ENCODE peak calls at places on chromosomes 16 and 17, in four cellular contexts. K, O, P and B are unnamed samples. For H3K4me1, the result is how much of the 10 kb centered on the place peaks cover.

GRCh38 chr16:2498531-2499253 is 15.1 kb upstream of the ATP6V0C start:
- DNase-seq in P (no peak), O (no peak), K (no peak), B (peak)

GRCh38 chr17:55722742-55723487 is at the start of gene TMEM100:
- DNase-seq in K (no peak), O (no peak), P (no peak), B (no peak)

GRCh38 chr17:75842963-75843576 is 1.1 kb downstream of the UNC13D start:
- DNase-seq in P (no peak), K (no peak), O (peak), B (no peak)

GRCh38 chr17:28481081-28481571 is 7.7 kb downstream of the SLC13A2 start:
- DNase-seq in O (no peak), K (no peak), P (no peak), B (peak)

GRCh38 chr17:57925361-57925990 is 29.7 kb downstream of the CUEDC1 start:
- DNase-seq in O (no peak), P (no peak), K (no peak), B (peak)

GRCh38 chr17:51165680-51166197 is 472 bp upstream of the NME2 start:
- DNase-seq in P (no peak), O (no peak), K (peak), B (no peak)

GRCh38 chr16:54454616-54455015 is 168.0 kb upstream of the IRX3 start:
- DNase-seq in O (no peak), K (no peak), P (no peak), B (no peak)

GRCh38 chr16:50133214-50133613 is 19.9 kb upstream of the TENT4B start:
- DNase-seq in K (no peak), O (no peak), P (no peak), B (no peak)

GRCh38 chr17:7992516-7992915 is 9.9 kb upstream of the GUCY2D start:
- DNase-seq in P (no peak), O (no peak), K (no peak), B (no peak)

GRCh38 chr17:3036800-3037199 is 26.6 kb downstream of the OR1D5 start:
- DNase-seq in K (no peak), O (peak), P (no peak), B (no peak)

GRCh38 chr16:7303677-7304200 is 28.9 kb upstream of the RBFOX1 start:
- DNase-seq in O (no peak), K (no peak), P (no peak), B (no peak)

GRCh38 chr16:85052536-85052935 is 24.9 kb downstream of the KIAA0513 start:
- DNase-seq in K (no peak), O (no peak), P (no peak), B (no peak)

GRCh38 chr16:80656731-80657150 is 115.9 kb downstream of the DYNLRB2 start:
- DNase-seq in P (no peak), O (no peak), K (no peak), B (no peak)

GRCh38 chr16:35409503-35409902 is 1950.1 kb downstream of the TP53TG3F start:
- DNase-seq in P (no peak), K (no peak), O (no peak), B (no peak)

GRCh38 chr17:6914711-6915110 is 81.1 kb upstream of the ALOX12 start:
- DNase-seq in P (no peak), O (no peak), K (no peak), B (peak)

GRCh38 chr16:60151987-60152386 is 1417.9 kb upstream of the GOT2 start:
- DNase-seq in O (no peak), P (peak), K (no peak), B (no peak)

GRCh38 chr17:36627101-36627500 is 25.7 kb downstream of the MRM1 start:
- DNase-seq in P (no peak), O (no peak), K (no peak), B (no peak)

GRCh38 chr16:66359811-66360608 is 6.5 kb upstream of the CDH5 start:
- DNase-seq in O (no peak), K (no peak), P (no peak), B (peak)

GRCh38 chr17:48483004-48483403 is 47.8 kb downstream of the HOXB1 start:
- DNase-seq in O (no peak), K (no peak), P (no peak), B (no peak)

GRCh38 chr17:34168989-34169388 is 86.1 kb upstream of the CCL2 start:
- DNase-seq in K (no peak), O (no peak), P (no peak), B (no peak)

GRCh38 chr16:19410435-19411153 is 7.1 kb upstream of the TMC5 start:
- DNase-seq in K (peak), P (no peak), O (peak), B (peak)

GRCh38 chr16:79897444-79898146 is 297.1 kb upstream of the MAF start:
- DNase-seq in K (peak), P (peak), O (no peak), B (no peak)

GRCh38 chr16:29029168-29029994 is 44.5 kb downstream of the LAT start:
- DNase-seq in P (no peak), O (peak), K (no peak), B (no peak)

GRCh38 chr16:9072806-9073341 is 18.6 kb upstream of the HAPSTR1 start:
- DNase-seq in P (no peak), O (no peak), K (no peak), B (no peak)

DNA sequence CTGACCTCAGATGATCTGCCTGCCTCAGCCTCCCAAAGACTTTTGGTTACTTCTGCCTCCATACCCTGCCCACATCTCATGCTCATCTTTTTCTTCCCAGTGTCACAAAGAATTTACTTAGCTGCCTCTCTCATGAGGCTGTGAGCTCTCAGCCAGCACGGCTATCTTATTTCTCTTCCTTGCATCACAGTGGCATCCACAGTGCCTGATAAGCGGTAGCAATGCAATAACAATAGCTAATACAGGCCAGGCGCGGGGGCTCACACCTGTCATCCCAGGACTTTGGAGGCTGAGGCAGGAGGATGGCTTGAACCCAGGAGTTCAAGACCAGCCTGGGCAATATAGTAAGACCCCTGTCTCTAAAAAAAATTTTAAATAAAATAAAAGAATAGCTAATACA is 15.5 kb upstream of the MARVELD3 start:
- DNase-seq in P (no peak), K (no peak), O (peak), B (no peak)
- TF ChIP-seq CTCF in P (no peak), K (no peak), O (no peak), B (no peak)

DNA sequence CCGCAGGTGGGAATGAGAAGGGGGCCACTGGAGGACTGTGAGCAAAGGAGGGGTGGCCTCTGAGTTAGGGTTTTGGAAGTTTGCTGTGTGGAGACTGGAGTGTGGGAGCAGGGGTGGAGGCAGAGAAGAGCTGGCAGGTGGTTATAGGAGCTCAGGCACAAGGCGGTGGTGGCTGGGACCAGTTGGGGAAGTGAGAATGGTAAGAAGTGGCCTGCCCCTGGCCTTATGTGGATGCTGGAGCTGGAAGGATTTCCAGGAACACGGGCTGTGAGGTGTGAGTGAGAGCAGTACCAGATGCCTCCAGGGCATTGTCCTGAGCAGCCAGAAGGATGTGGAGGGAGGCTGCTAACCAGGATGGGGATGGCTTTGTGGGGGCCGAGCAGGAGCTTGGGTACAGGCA is 277.2 kb downstream of the SNX29 start:
- DNase-seq in K (no peak), P (no peak), O (no peak), B (no peak)
- TF ChIP-seq POLR2A in K (no peak), P (no peak), O (no peak), B (no peak)

DNA sequence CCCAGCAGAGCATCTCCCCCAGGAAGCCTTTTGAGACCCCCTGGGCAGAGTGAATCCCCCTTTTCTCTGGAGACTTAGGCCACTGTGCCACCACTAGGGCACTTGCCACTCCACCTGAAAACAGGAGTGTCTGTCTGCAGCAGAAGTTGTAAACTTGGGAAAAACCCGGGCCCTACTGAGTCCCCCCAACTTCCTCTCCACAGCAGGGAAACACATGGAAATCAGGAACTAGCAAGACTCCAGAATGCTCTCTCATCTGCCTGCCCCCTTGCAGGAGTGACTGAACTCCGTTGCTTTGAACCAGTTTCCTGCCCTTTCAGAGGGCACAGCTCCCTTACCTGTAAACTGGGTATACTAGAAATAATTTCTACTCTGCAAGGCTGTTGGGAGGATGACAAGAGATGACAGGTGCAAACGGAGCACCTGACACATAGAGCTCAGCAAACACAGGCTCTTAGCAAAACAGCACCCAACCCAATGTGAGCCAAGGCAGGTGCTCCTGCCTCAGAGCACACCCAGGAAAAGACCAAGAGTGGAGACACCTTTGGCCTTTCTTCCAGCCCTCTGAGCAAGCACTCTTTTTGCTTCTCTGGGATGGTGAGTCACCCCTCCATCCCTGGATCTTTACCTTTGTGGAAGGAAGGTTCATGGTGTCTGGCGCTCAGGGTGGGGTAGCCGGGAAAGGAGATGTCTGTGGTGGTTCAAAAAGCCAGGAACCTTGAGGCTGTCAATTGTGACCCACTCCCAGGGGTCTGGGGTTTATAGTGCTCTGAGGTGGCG is at the start of gene HCRT:
- DNase-seq in O (no peak), K (no peak), P (no peak), B (no peak)
- H3K4me1 ChIP-seq in O (under half), K (under half), P (under half), B (under half)

DNA sequence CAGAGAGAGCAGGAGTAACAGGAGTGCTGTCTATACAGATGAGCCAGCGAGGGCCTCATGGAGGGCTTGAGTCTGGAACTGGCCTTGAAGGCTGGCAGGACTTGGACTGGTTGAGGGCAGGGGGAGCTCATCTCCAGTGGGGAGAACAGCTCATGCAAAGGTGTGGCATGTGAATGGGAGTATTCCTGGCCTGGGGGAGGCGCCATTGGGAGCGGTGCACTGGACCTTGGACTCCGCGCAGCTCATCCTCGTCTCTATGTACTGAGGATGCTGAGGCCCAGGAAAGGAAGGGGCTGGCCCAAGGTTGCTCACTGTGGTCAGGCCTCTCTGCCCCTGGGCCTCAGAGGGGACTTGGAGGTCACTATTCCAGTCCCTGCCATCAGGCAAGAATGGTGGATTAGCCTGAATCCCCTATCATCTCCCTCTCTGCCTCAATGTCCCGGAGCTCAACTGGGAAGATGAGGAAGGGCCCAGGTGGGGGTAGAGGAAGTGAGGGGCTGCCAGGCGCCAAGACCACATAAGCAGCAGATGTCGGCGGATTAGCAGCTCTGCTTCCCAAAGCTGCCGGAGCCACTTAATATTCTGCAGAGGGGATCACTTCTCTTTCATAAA is 88.9 kb downstream of the SDK2 start:
- DNase-seq in K (no peak), P (no peak), O (no peak), B (no peak)
- TF ChIP-seq CTCF in K (no peak), P (no peak), O (no peak), B (no peak)

GRCh38 chr16:58970775-58971174 is 236.7 kb upstream of the GOT2 start:
- DNase-seq in K (no peak), O (no peak), P (no peak), B (no peak)
- TF ChIP-seq POLR2A in K (no peak), O (no peak), P (no peak), B (no peak)

DNA sequence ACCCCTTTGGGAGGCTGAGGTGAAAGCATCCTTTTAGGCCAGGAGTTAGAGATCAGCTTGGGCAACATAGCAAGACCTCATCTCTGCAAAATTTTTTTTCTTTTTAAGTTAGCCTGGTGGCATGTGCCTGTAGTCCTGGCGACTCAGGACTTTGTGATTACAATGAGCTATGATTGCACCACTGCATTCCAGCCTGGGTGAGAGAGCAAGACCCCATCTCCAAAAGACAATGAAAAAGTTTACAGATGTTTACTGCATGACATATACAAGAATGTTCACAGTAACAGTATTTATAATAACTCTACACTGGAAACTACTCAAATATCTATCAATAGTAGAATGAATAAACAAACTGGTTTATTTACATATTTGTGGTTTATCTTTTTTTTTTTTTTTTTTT is 33.1 kb upstream of the CCL22 start:
- DNase-seq in P (peak), K (no peak), O (no peak), B (no peak)
- H3K4me1 ChIP-seq in P (under half), K (under half), O (under half), B (under half)

GRCh38 chr17:45812102-45812501 is 28.0 kb downstream of the CRHR1 start:
- DNase-seq in K (no peak), P (peak), O (no peak), B (no peak)

GRCh38 chr17:45814622-45815606 is 29.8 kb upstream of the SPPL2C start:
- DNase-seq in P (no peak), O (no peak), K (no peak), B (peak)

GRCh38 chr17:45815752-45816151 is 28.9 kb upstream of the SPPL2C start:
- DNase-seq in O (no peak), K (no peak), P (peak), B (no peak)

GRCh38 chr17:45809484-45809883 is 25.4 kb downstream of the CRHR1 start:
- DNase-seq in P (no peak), K (no peak), O (no peak), B (no peak)

GRCh38 chr17:45813051-45813731 is 29.1 kb downstream of the CRHR1 start:
- DNase-seq in K (no peak), P (no peak), O (no peak), B (no peak)
- TF ChIP-seq CTCF in K (no peak), P (no peak), O (no peak), B (no peak)